ENCODE peak calls at places on chromosomes 13 and 19, in seven cellular contexts. One of them, this sample, is unnamed.

GRCh38 chr19:4730740-4731171 is 7.1 kb upstream of the DPP9 start:
- DNase-seq in tibial nerve: no peak
- DNase-seq in IMR-90: no peak
- DNase-seq in right lobe of liver: no peak
- DNase-seq in heart left ventricle: no peak
- DNase-seq in body of pancreas: no peak
- DNase-seq in H54: no peak
- DNase-seq in this sample: no peak

GRCh38 chr13:74243637-74244526 is 109.7 kb upstream of the KLF12 start:
- DNase-seq in tibial nerve: no peak
- DNase-seq in IMR-90: peak
- DNase-seq in right lobe of liver: no peak
- DNase-seq in heart left ventricle: no peak
- DNase-seq in body of pancreas: no peak
- DNase-seq in H54: no peak
- DNase-seq in this sample: no peak

GRCh38 chr13:73169971-73170370 is 111.2 kb downstream of the KLF5 start:
- DNase-seq in tibial nerve: no peak
- DNase-seq in IMR-90: no peak
- DNase-seq in right lobe of liver: no peak
- DNase-seq in heart left ventricle: no peak
- DNase-seq in body of pancreas: no peak
- DNase-seq in H54: no peak
- DNase-seq in this sample: no peak

GRCh38 chr13:110275931-110276552 is 30.9 kb downstream of the COL4A1 start:
- DNase-seq in tibial nerve: peak
- DNase-seq in IMR-90: no peak
- DNase-seq in right lobe of liver: no peak
- DNase-seq in heart left ventricle: peak
- DNase-seq in body of pancreas: no peak
- DNase-seq in H54: no peak
- DNase-seq in this sample: no peak

GRCh38 chr19:52695996-52696395 is 38.8 kb downstream of the ZNF611 start:
- DNase-seq in tibial nerve: no peak
- DNase-seq in IMR-90: no peak
- DNase-seq in right lobe of liver: no peak
- DNase-seq in heart left ventricle: no peak
- DNase-seq in body of pancreas: no peak
- DNase-seq in H54: no peak
- DNase-seq in this sample: no peak

GRCh38 chr13:113445791-113446487 is 7.3 kb downstream of the ADPRHL1 start:
- DNase-seq in tibial nerve: no peak
- DNase-seq in IMR-90: no peak
- DNase-seq in right lobe of liver: no peak
- DNase-seq in heart left ventricle: no peak
- DNase-seq in body of pancreas: no peak
- DNase-seq in H54: no peak
- DNase-seq in this sample: no peak

GRCh38 chr19:8412783-8413592 is at the start of gene MARCHF2:
- DNase-seq in tibial nerve: peak
- DNase-seq in IMR-90: peak
- DNase-seq in right lobe of liver: peak
- DNase-seq in heart left ventricle: peak
- DNase-seq in body of pancreas: peak
- DNase-seq in H54: peak
- DNase-seq in this sample: peak

GRCh38 chr19:2046046-2046907 is 4.8 kb downstream of the MKNK2 start:
- DNase-seq in tibial nerve: no peak
- DNase-seq in IMR-90: no peak
- DNase-seq in right lobe of liver: peak
- DNase-seq in heart left ventricle: no peak
- DNase-seq in body of pancreas: peak
- DNase-seq in H54: no peak
- DNase-seq in this sample: peak

GRCh38 chr19:862529-863304 is 3.3 kb downstream of the CFD start:
- DNase-seq in tibial nerve: peak
- DNase-seq in IMR-90: peak
- DNase-seq in right lobe of liver: peak
- DNase-seq in heart left ventricle: no peak
- DNase-seq in body of pancreas: peak
- DNase-seq in H54: no peak
- DNase-seq in this sample: peak

GRCh38 chr19:11261902-11262839 is at the start of gene DOCK6:
- DNase-seq in tibial nerve: no peak
- DNase-seq in IMR-90: no peak
- DNase-seq in right lobe of liver: peak
- DNase-seq in heart left ventricle: peak
- DNase-seq in body of pancreas: peak
- DNase-seq in H54: no peak
- DNase-seq in this sample: peak
- TF ChIP-seq POLR2A in tibial nerve: no peak
- TF ChIP-seq POLR2A in IMR-90: no peak
- TF ChIP-seq POLR2A in right lobe of liver: peak
- TF ChIP-seq POLR2A in heart left ventricle: no peak
- TF ChIP-seq POLR2A in body of pancreas: no peak
- TF ChIP-seq POLR2A in H54: no peak
- TF ChIP-seq POLR2A in this sample: no peak

GRCh38 chr19:49590071-49590970 is 661 bp upstream of the PRR12 start:
- DNase-seq in tibial nerve: peak
- DNase-seq in IMR-90: peak
- DNase-seq in right lobe of liver: peak
- DNase-seq in heart left ventricle: peak
- DNase-seq in body of pancreas: peak
- DNase-seq in H54: peak
- DNase-seq in this sample: peak
- TF ChIP-seq POLR2A in tibial nerve: peak
- TF ChIP-seq POLR2A in IMR-90: peak
- TF ChIP-seq POLR2A in right lobe of liver: peak
- TF ChIP-seq POLR2A in heart left ventricle: no peak
- TF ChIP-seq POLR2A in body of pancreas: peak
- TF ChIP-seq POLR2A in H54: peak
- TF ChIP-seq POLR2A in this sample: peak

DNA sequence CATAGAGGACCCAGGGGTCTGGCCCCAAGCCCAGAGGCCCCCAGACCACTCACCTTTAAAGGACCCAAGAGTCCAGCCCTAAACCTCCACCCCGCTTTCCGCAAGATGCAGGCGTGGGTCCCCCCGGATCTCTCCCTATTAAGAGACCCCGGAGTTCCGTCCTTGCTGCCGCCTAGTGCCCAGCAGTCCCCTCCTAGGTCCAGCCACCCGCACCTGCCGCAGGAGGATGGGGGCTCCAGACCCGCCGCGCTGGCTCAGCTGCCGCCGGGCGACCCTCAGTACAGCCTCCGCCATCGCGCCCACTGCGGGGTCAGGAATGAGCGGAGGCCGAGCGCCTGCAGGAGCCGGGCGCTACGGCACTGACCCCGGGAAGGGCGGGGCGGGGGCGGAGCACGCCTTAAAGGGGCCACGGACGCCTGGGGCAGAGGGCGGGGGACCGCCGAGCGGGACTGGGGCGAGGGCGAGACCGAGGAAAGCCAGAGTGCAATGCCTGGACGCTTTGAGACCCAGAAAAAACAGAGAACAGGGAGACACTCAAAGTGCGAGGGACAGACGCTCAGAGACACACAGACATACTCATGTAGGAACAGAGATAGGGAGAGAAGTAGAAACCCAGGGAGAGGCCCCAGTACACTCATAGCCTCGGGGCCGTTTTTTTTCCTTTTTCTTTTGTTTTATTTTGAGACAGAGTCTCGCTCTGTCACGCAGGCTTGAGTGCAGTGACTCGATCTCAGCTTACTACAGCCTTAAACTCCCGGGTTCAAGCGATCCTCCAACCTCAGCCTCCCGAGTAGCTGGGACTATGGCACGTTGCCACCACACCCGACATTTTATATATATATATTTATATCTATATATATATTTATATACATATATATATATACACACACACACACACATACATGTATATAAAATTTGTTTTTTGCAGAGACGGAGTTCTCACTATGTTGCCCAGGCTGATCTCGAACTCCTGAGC is at the start of gene ETHE1:
- DNase-seq in tibial nerve: peak
- DNase-seq in IMR-90: peak
- DNase-seq in right lobe of liver: peak
- DNase-seq in heart left ventricle: peak
- DNase-seq in body of pancreas: peak
- DNase-seq in H54: peak
- DNase-seq in this sample: peak
- TF ChIP-seq POLR2A in tibial nerve: no peak
- TF ChIP-seq POLR2A in IMR-90: peak
- TF ChIP-seq POLR2A in right lobe of liver: peak
- TF ChIP-seq POLR2A in heart left ventricle: no peak
- TF ChIP-seq POLR2A in body of pancreas: peak
- TF ChIP-seq POLR2A in H54: peak
- TF ChIP-seq POLR2A in this sample: peak

DNA sequence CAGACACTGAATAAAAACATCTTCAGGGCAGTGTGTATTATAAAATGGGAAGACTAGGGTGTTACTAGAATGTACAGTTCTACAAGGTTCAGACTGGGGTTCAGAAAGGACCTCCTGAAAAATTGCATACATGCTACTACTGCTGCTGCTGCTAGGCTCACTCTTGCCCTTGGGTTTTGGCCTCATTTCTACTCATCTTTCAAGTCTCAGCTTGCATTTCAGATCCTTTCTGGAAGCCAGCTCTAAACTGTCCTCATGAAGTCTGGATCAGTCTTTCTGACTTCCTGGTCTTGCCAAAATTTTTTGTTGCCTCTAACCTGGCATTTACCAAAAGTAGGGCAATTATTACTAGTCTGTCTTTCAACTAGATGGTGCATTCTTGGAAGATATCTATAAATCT is 393.3 kb downstream of the DIAPH3 start:
- DNase-seq in tibial nerve: no peak
- DNase-seq in IMR-90: no peak
- DNase-seq in right lobe of liver: no peak
- DNase-seq in heart left ventricle: no peak
- DNase-seq in body of pancreas: no peak
- DNase-seq in H54: no peak
- DNase-seq in this sample: no peak
- TF ChIP-seq POLR2A in tibial nerve: no peak
- TF ChIP-seq POLR2A in IMR-90: no peak
- TF ChIP-seq POLR2A in right lobe of liver: no peak
- TF ChIP-seq POLR2A in heart left ventricle: no peak
- TF ChIP-seq POLR2A in body of pancreas: no peak
- TF ChIP-seq POLR2A in H54: no peak
- TF ChIP-seq POLR2A in this sample: no peak

DNA sequence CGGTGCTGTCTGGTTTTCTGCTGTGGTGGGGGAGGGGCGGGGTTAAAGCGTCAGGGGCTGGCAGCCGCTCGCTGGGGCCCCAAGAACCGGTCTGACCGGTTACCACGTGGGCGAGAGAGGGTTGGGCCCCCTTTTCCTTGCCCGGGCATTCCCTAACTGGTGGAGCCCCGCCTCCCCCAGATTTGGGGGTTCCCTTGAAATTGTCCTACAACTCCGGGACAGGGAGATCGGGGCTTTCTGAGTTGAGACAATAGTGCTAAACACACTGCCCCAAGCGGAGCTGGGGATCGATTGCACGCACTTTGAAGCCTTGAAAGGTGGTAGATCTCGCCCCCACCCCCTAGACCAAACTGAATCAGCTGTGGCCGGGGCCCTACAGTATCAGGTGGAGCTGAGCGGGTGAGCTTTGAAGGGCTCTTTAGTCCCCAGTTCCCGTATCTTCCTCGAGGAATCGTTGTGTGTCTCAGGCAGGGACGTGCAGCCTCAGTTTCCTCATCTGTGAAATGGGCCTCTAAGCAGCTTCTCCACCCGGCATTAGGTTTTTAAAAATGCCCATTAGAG is 4.8 kb downstream of the IER2 start:
- DNase-seq in tibial nerve: peak
- DNase-seq in IMR-90: peak
- DNase-seq in right lobe of liver: peak
- DNase-seq in heart left ventricle: peak
- DNase-seq in body of pancreas: peak
- DNase-seq in H54: peak
- DNase-seq in this sample: peak
- TF ChIP-seq POLR2A in tibial nerve: no peak
- TF ChIP-seq POLR2A in IMR-90: no peak
- TF ChIP-seq POLR2A in right lobe of liver: peak
- TF ChIP-seq POLR2A in heart left ventricle: no peak
- TF ChIP-seq POLR2A in body of pancreas: peak
- TF ChIP-seq POLR2A in H54: peak
- TF ChIP-seq POLR2A in this sample: no peak

GRCh38 chr19:35119578-35119977 is 4.0 kb downstream of the FXYD3 start:
- DNase-seq in tibial nerve: no peak
- DNase-seq in IMR-90: no peak
- DNase-seq in right lobe of liver: peak
- DNase-seq in heart left ventricle: no peak
- DNase-seq in body of pancreas: no peak
- DNase-seq in H54: no peak
- DNase-seq in this sample: no peak
- TF ChIP-seq POLR2A in tibial nerve: no peak
- TF ChIP-seq POLR2A in IMR-90: no peak
- TF ChIP-seq POLR2A in right lobe of liver: no peak
- TF ChIP-seq POLR2A in heart left ventricle: no peak
- TF ChIP-seq POLR2A in body of pancreas: no peak
- TF ChIP-seq POLR2A in H54: no peak
- TF ChIP-seq POLR2A in this sample: no peak

DNA sequence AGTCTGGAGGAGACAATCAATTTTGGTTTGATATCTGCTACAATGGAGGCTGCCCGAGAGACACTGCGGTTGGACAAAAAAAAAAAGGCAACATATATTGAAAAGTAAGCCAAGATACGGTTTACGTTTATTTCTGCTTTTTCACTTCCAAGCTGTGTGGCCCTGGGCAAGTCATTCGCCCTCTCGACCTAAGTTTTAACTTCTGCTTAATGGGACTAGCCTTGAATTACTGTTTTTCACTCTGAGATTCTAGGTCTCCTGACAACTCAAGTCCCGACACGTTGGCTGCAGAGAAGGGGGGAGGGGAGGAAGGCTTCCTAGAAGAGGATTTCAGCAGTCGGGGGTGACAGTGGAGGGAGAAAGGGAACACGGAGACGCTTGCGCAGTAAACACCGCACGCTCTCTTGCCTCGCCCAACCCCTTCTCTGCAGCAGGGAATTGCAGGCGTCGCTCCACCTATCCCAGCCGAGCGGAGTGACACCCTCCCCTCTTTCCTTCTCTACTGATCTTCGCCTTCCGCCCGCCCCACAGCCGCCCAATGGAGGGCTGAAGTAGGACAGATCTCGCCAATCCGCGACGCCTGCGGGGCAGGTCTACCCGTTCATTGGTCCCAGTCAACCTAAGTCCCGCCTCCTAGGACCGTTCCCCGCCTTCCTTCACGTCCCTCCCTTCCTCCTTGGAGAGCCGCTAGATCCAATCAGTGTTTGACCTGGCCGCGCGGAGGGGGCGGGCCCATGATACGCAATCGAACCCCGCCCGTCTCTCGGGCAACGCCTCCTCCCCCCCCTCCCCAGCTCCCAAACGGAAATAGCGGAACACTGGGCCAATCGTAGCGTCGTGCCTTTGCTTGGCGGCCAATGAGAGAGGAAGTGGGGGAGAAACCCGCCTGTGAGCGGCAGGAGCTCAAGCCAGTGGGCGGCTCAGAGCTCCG is 529 bp upstream of the AP2A1 start:
- DNase-seq in tibial nerve: peak
- DNase-seq in IMR-90: peak
- DNase-seq in right lobe of liver: peak
- DNase-seq in heart left ventricle: peak
- DNase-seq in body of pancreas: peak
- DNase-seq in H54: peak
- DNase-seq in this sample: peak
- TF ChIP-seq POLR2A in tibial nerve: peak
- TF ChIP-seq POLR2A in IMR-90: peak
- TF ChIP-seq POLR2A in right lobe of liver: peak
- TF ChIP-seq POLR2A in heart left ventricle: no peak
- TF ChIP-seq POLR2A in body of pancreas: peak
- TF ChIP-seq POLR2A in H54: peak
- TF ChIP-seq POLR2A in this sample: peak

GRCh38 chr19:13100031-13100588 is 2.5 kb downstream of the LYL1 start:
- DNase-seq in tibial nerve: no peak
- DNase-seq in IMR-90: no peak
- DNase-seq in right lobe of liver: no peak
- DNase-seq in heart left ventricle: no peak
- DNase-seq in body of pancreas: no peak
- DNase-seq in H54: peak
- DNase-seq in this sample: no peak
- TF ChIP-seq POLR2A in tibial nerve: no peak
- TF ChIP-seq POLR2A in IMR-90: no peak
- TF ChIP-seq POLR2A in right lobe of liver: no peak
- TF ChIP-seq POLR2A in heart left ventricle: no peak
- TF ChIP-seq POLR2A in body of pancreas: no peak
- TF ChIP-seq POLR2A in H54: no peak
- TF ChIP-seq POLR2A in this sample: no peak